ENCODE peak calls at places on chromosomes 16 and 17, in seven cellular contexts. M is heart left ventricle, R is Peyer's patch, A is IMR-90, P is transverse colon, O is prostate gland, S is A549. W is an unnamed sample.
A peak's percentile ranks its signal among the peaks of the same experiment; 100 is the strongest.

GRCh38 chr17:81057079-81057730 is 22.3 kb downstream of the BAIAP2 start:
- DNase-seq in M (peak; percentile 61), R (peak; percentile 76), A (no peak), P (peak; percentile 85), O (peak; percentile 97), S (peak; percentile 45), W (no peak)

GRCh38 chr16:86941731-86942468 is 363.6 kb downstream of the FOXL1 start:
- DNase-seq in M (no peak), R (no peak), A (no peak), P (no peak), O (no peak), S (no peak), W (no peak)

GRCh38 chr17:52156576-52156975 is 1.9 kb downstream of the CA10 start:
- DNase-seq in M (no peak), R (no peak), A (no peak), P (no peak), O (no peak), S (no peak), W (no peak)

GRCh38 chr17:2253362-2253761 is 50.2 kb downstream of the SMG6 start:
- DNase-seq in M (no peak), R (no peak), A (no peak), P (no peak), O (no peak), S (no peak), W (no peak)

GRCh38 chr16:67718668-67719047 is 458 bp downstream of the GFOD2 start:
- DNase-seq in M (no peak), R (no peak), A (no peak), P (peak; percentile 11), O (no peak), S (no peak), W (no peak)

GRCh38 chr17:57957120-57957850 is 2.1 kb upstream of the CUEDC1 start:
- DNase-seq in M (no peak), R (no peak), A (no peak), P (no peak), O (no peak), S (no peak), W (peak; percentile 56)

GRCh38 chr17:81291662-81292061 is 3.4 kb downstream of the SLC38A10 start:
- DNase-seq in M (peak; percentile 83), R (peak; percentile 90), A (peak; percentile 25), P (peak; percentile 86), O (peak; percentile 71), S (peak; percentile 92), W (peak; percentile 92)

GRCh38 chr17:27543958-27544349 is 87.0 kb upstream of the LGALS9 start:
- DNase-seq in M (no peak), R (no peak), A (no peak), P (no peak), O (no peak), S (no peak), W (no peak)

GRCh38 chr16:50473375-50473945 is 74.7 kb upstream of the NKD1 start:
- DNase-seq in M (no peak), R (no peak), A (no peak), P (no peak), O (no peak), S (no peak), W (peak; percentile 72)

GRCh38 chr17:39195568-39196160 is 1.8 kb downstream of the CACNB1 start:
- DNase-seq in M (no peak), R (peak; percentile 69), A (no peak), P (peak; percentile 29), O (no peak), S (no peak), W (no peak)

GRCh38 chr16:22191966-22192260 is 14.2 kb upstream of the EEF2K start:
- DNase-seq in M (no peak), R (peak; percentile 60), A (peak; percentile 17), P (peak; percentile 43), O (no peak), S (peak; percentile 35), W (no peak)

GRCh38 chr17:38428150-38428642 is at the start of gene ARHGAP23:
- DNase-seq in M (peak; percentile 89), R (peak; percentile 63), A (peak; percentile 72), P (peak; percentile 62), O (peak; percentile 21), S (peak; percentile 60), W (no peak)

GRCh38 chr16:26569793-26570192 is 496.9 kb upstream of the C16orf82 start:
- DNase-seq in M (no peak), R (no peak), A (no peak), P (no peak), O (no peak), S (no peak), W (no peak)

GRCh38 chr16:84725481-84726078 is 25.8 kb downstream of the USP10 start:
- DNase-seq in M (no peak), R (no peak), A (no peak), P (no peak), O (no peak), S (no peak), W (no peak)

GRCh38 chr16:1929105-1929504 is 10.9 kb upstream of the HS3ST6 start:
- DNase-seq in M (peak; percentile 55), R (no peak), A (no peak), P (no peak), O (no peak), S (peak; percentile 78), W (no peak)

GRCh38 chr16:50442221-50442620 is 73.4 kb upstream of the BRD7 start:
- DNase-seq in M (no peak), R (peak; percentile 42), A (no peak), P (no peak), O (no peak), S (no peak), W (no peak)

GRCh38 chr16:79870016-79870886 is 269.7 kb upstream of the MAF start:
- DNase-seq in M (no peak), R (no peak), A (no peak), P (no peak), O (no peak), S (no peak), W (no peak)

GRCh38 chr17:76710863-76711611 is at the start of gene MXRA7:
- DNase-seq in M (peak; percentile 84), R (peak; percentile 76), A (peak; percentile 61), P (peak; percentile 72), O (peak; percentile 58), S (peak; percentile 78), W (no peak)
- TF ChIP-seq POLR2A in M (no peak), R (no peak), A (peak; percentile 55), P (no peak), O (no peak), S (peak; percentile 39), W (no peak)

GRCh38 chr17:46977348-46977747 is 1.7 kb downstream of the RPRML start:
- DNase-seq in M (no peak), R (no peak), A (peak; percentile 18), P (peak; percentile 19), O (no peak), S (peak; percentile 73), W (no peak)
- TF ChIP-seq CTCF in M (no peak), R (no peak), A (peak; percentile 12), P (no peak), O (no peak), S (peak; percentile 24), W (no peak)

DNA sequence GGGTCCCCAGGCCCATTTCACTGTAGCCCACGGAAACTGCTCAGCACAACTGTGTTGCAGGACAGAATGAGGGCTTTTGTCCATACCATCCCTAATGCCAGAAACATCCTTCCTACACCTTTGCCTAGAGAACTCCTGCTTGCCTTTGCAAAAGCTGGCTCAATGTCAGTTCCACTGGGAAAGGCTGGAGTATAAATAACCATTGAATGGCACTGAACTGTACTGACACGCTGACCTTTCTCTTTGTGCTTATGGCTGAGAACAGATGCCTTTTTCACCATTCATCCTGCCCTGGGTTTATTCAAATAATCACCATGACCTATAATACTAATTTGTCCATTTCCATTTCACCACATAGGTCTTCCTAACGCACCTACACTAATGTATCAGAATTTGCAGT is 300.3 kb downstream of the XYLT1 start:
- DNase-seq in M (no peak), R (no peak), A (no peak), P (no peak), O (no peak), S (no peak), W (no peak)
- TF ChIP-seq POLR2A in M (no peak), R (no peak), A (no peak), P (no peak), O (no peak), S (no peak), W (no peak)

GRCh38 chr16:89633064-89633631 is 19.7 kb downstream of the DPEP1 start:
- DNase-seq in M (no peak), R (peak; percentile 82), A (peak; percentile 73), P (peak; percentile 40), O (no peak), S (peak; percentile 72), W (no peak)

GRCh38 chr16:89639385-89639784 is 18.1 kb downstream of the CHMP1A start:
- DNase-seq in M (no peak), R (no peak), A (no peak), P (no peak), O (no peak), S (no peak), W (no peak)

GRCh38 chr16:89636663-89637062 is 20.8 kb downstream of the CHMP1A start:
- DNase-seq in M (no peak), R (no peak), A (no peak), P (no peak), O (no peak), S (no peak), W (no peak)

GRCh38 chr16:89638455-89638854 is 19.1 kb downstream of the CHMP1A start:
- DNase-seq in M (no peak), R (no peak), A (no peak), P (no peak), O (no peak), S (no peak), W (no peak)

DNA sequence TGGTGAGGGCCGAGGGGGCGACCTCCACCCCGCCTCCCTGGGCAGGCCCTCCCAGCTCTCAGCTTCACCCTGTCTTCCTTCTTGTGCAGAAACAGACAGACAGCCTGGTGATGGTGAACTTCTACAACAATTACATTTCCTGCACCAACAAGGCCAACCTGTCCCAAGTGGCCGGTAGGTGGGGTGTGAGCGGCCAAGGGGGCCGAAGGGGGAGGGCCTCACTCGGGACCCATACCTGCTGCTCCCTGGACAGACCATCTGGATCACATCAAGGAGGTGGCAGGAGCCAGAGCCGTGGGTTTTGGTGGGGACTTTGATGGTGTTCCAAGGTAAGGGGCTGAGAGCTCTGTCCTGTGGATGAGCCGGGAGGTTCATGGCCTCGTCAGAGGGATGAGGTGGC is 20.1 kb downstream of the CHMP1A start:
- DNase-seq in M (no peak), R (no peak), A (no peak), P (no peak), O (no peak), S (no peak), W (no peak)
- TF ChIP-seq CTCF in M (no peak), R (no peak), A (no peak), P (no peak), O (no peak), S (no peak), W (no peak)

W was measured in lower leg skin.